ENCODE peak calls at places on chromosome 4, in seven cellular contexts. F is AG08396, N is astrocyte of the hippocampus, K is sciatic nerve, I is adipocyte, X is OCI-M1, A is GM10248. H is an unnamed sample.

GRCh38 chr4:124768596-124768995 is 56.1 kb upstream of the ANKRD50 start:
- DNase-seq in F (no peak), I (peak; percentile 21), K (no peak), A (no peak), X (no peak), N (no peak), H (no peak)

GRCh38 chr4:189792819-189793618 is 147.7 kb upstream of the FRG1 start:
- DNase-seq in A (peak; percentile 60), N (peak; percentile 89), X (peak; percentile 92), F (peak; percentile 73), I (peak; percentile 77), K (peak; percentile 83), H (peak; percentile 82)

GRCh38 chr4:532588-533317 is 33.7 kb downstream of the PIGG start:
- DNase-seq in F (peak; percentile 49), N (no peak), K (no peak), X (no peak), A (no peak), I (no peak), H (no peak)

GRCh38 chr4:155952546-155952945 is 1.1 kb downstream of the CTSO start:
- DNase-seq in K (no peak), A (no peak), X (no peak), I (peak; percentile 70), N (peak; percentile 30), F (no peak), H (peak; percentile 41)

GRCh38 chr4:6893449-6894085 is 16.1 kb upstream of the TBC1D14 start:
- DNase-seq in X (peak; percentile 52), N (no peak), A (no peak), F (no peak), K (no peak), I (peak; percentile 57), H (no peak)

GRCh38 chr4:155950461-155950860 is 3.2 kb downstream of the CTSO start:
- DNase-seq in K (no peak), I (no peak), N (no peak), X (no peak), F (no peak), A (no peak), H (no peak)

GRCh38 chr4:78299565-78299972 is 242.4 kb downstream of the FRAS1 start:
- DNase-seq in I (peak; percentile 52), N (no peak), F (no peak), X (peak; percentile 88), A (no peak), K (no peak), H (no peak)

GRCh38 chr4:77931452-77932135 is 69.0 kb downstream of the MRPL1 start:
- DNase-seq in F (peak; percentile 22), I (peak; percentile 38), K (no peak), N (peak; percentile 60), A (no peak), X (no peak), H (no peak)

GRCh38 chr4:140567722-140568121 is 1.0 kb downstream of the UCP1 start:
- DNase-seq in K (no peak), I (peak; percentile 21), F (no peak), X (no peak), A (no peak), N (peak; percentile 43), H (peak; percentile 18)

GRCh38 chr4:80154547-80154933 is 42.8 kb upstream of the PRDM8 start:
- DNase-seq in I (peak; percentile 56), X (no peak), K (no peak), A (no peak), F (no peak), N (no peak), H (no peak)

GRCh38 chr4:123361195-123361861 is 35.3 kb upstream of the SPRY1 start:
- DNase-seq in F (peak; percentile 34), X (peak; percentile 86), I (peak; percentile 92), N (peak; percentile 63), K (no peak), A (no peak), H (peak; percentile 65)

GRCh38 chr4:148778980-148779675 is 336.9 kb upstream of the NR3C2 start:
- DNase-seq in X (no peak), K (no peak), I (no peak), F (no peak), N (peak; percentile 44), A (no peak), H (no peak)

GRCh38 chr4:85250852-85251251 is 224.1 kb upstream of the ARHGAP24 start:
- DNase-seq in F (no peak), N (no peak), A (no peak), I (no peak), K (no peak), X (no peak), H (no peak)

GRCh38 chr4:23324291-23324690 is 565.6 kb downstream of the PPARGC1A start:
- DNase-seq in F (no peak), N (peak; percentile 58), K (no peak), A (no peak), I (no peak), X (no peak), H (no peak)